ENCODE peak calls at places on chromosomes 12 and 14, in six cellular contexts. U, F, J, V, A and C are unnamed samples.

GRCh38 chr12:63103489-63104131 is 47.4 kb downstream of the AVPR1A start:
- DNase-seq in F (peak), J (no peak), U (peak), V (no peak), A (no peak), C (no peak)

GRCh38 chr14:55599250-55599879 is 19.4 kb downstream of the KTN1 start:
- DNase-seq in J (peak), U (no peak), F (no peak), A (peak), V (no peak), C (no peak)

GRCh38 chr14:85250369-85250768 is 279.6 kb upstream of the FLRT2 start:
- DNase-seq in U (no peak), J (no peak), A (no peak), F (peak), V (no peak), C (no peak)

GRCh38 chr12:64633940-64634337 is 23.6 kb downstream of the RASSF3 start:
- DNase-seq in V (peak), U (peak), J (peak), A (peak), F (no peak), C (no peak)

GRCh38 chr14:104423224-104423681 is 156.3 kb upstream of the C14orf180 start:
- DNase-seq in F (no peak), A (peak), U (no peak), V (no peak), J (no peak), C (peak)

GRCh38 chr12:42525444-42525843 is 64.1 kb downstream of the PRICKLE1 start:
- DNase-seq in U (no peak), V (no peak), J (no peak), F (no peak), A (no peak), C (no peak)

GRCh38 chr14:89959853-89960493 is 4.2 kb downstream of the TDP1 start:
- DNase-seq in V (no peak), J (no peak), F (no peak), U (no peak), A (no peak), C (no peak)

GRCh38 chr12:108854453-108855283 is 2.7 kb downstream of the SSH1 start:
- DNase-seq in J (no peak), U (peak), A (peak), V (peak), F (no peak), C (no peak)

GRCh38 chr12:9868271-9868815 is 811 bp downstream of the CLEC2B start:
- DNase-seq in U (peak), V (no peak), J (no peak), F (no peak), A (no peak), C (no peak)

GRCh38 chr12:131096681-131097181 is 143.0 kb downstream of the ADGRD1 start:
- DNase-seq in A (peak), U (no peak), V (no peak), F (no peak), J (peak), C (no peak)

GRCh38 chr14:58060898-58061297 is 91.1 kb downstream of the ARMH4 start:
- DNase-seq in F (peak), V (no peak), U (no peak), A (no peak), J (no peak), C (no peak)

GRCh38 chr12:4160314-4161040 is 113.1 kb upstream of the CCND2 start:
- DNase-seq in V (no peak), U (no peak), J (no peak), A (no peak), F (no peak), C (no peak)

GRCh38 chr14:24965934-24966593 is 83.9 kb downstream of the STXBP6 start:
- DNase-seq in V (peak), A (no peak), U (peak), F (peak), J (no peak), C (no peak)

GRCh38 chr12:104480012-104480411 is 23.3 kb downstream of the CHST11 start:
- DNase-seq in F (no peak), J (no peak), U (no peak), V (no peak), A (no peak), C (no peak)

GRCh38 chr12:104479141-104479662 is 22.5 kb downstream of the CHST11 start:
- DNase-seq in V (no peak), A (no peak), F (no peak), U (no peak), J (no peak), C (no peak)

GRCh38 chr12:104475269-104475668 is 18.5 kb downstream of the CHST11 start:
- DNase-seq in A (no peak), F (no peak), U (no peak), V (no peak), J (no peak), C (no peak)

GRCh38 chr12:104478396-104479140 is 21.8 kb downstream of the CHST11 start:
- DNase-seq in F (no peak), J (peak), V (no peak), U (no peak), A (no peak), C (no peak)

DNA sequence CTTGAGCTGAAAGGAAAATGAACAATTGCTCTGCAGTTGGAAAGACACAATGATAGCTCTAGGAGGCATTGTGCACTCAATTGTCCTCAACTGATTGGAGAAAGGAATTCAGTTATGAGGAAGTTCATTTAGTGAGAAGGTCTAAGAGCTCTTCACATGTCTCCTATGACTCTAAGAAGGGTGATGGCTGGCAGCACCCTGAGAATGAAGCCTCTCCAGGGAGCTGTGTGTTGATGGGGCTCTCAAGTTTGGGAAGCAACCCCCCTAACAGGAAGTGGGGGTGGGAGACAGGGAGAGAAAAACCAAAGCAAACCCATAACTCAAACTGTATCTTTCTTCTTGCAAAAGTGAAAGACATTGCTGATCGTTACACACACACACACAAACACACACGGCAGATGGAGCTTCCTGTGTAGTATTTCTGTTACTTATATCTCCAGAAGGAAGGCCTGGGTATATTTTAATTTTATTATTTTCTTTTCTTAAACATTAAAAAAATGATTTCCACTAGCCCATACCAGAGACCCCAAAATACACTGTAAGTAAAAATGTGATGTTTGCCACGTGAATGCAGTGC is 21.2 kb downstream of the CHST11 start:
- DNase-seq in J (no peak), V (no peak), F (no peak), U (no peak), A (no peak), C (no peak)
- H3K4me3 ChIP-seq in J (peak), V (no peak), F (no peak), U (no peak), A (no peak), C (no peak)

GRCh38 chr12:88870000-88870737 is 289.9 kb upstream of the KITLG start:
- DNase-seq in U (no peak), J (no peak), A (no peak), V (no peak), F (no peak), C (no peak)
- H3K4me3 ChIP-seq in U (no peak), J (no peak), A (no peak), V (no peak), F (no peak), C (no peak)

GRCh38 chr12:52305921-52306705 is 14.8 kb upstream of the KRT81 start:
- DNase-seq in A (no peak), J (no peak), V (no peak), U (no peak), F (no peak), C (no peak)

GRCh38 chr12:52310622-52311281 is 10.4 kb downstream of the KRT83 start:
- DNase-seq in F (no peak), U (peak), A (no peak), V (peak), J (no peak), C (no peak)

GRCh38 chr12:52308807-52309425 is 12.3 kb downstream of the KRT83 start:
- DNase-seq in U (no peak), F (no peak), V (no peak), A (no peak), J (no peak), C (no peak)

GRCh38 chr12:52311282-52311643 is 9.9 kb downstream of the KRT83 start:
- DNase-seq in A (no peak), U (peak), J (no peak), V (no peak), F (no peak), C (no peak)

GRCh38 chr12:52307836-52308806 is 13.1 kb downstream of the KRT83 start:
- DNase-seq in J (peak), F (peak), V (peak), U (peak), A (peak), C (no peak)
- H3K4me3 ChIP-seq in J (peak), F (peak), V (peak), U (peak), A (peak), C (peak)

GRCh38 chr12:123895477-123895876 is 77.2 kb downstream of the CCDC92 start:
- DNase-seq in V (no peak), A (no peak), U (no peak), J (no peak), F (no peak), C (no peak)

GRCh38 chr12:123898673-123899072 is 74.0 kb downstream of the CCDC92 start:
- DNase-seq in J (no peak), A (no peak), U (no peak), F (no peak), V (no peak), C (no peak)

GRCh38 chr12:123894823-123895338 is 77.8 kb downstream of the CCDC92 start:
- DNase-seq in F (no peak), U (no peak), V (no peak), J (no peak), A (no peak), C (no peak)

GRCh38 chr12:123897221-123897620 is 75.4 kb downstream of the CCDC92 start:
- DNase-seq in A (no peak), F (no peak), U (peak), V (peak), J (no peak), C (no peak)

GRCh38 chr12:123896786-123897185 is 75.8 kb downstream of the CCDC92 start:
- DNase-seq in A (no peak), U (peak), V (no peak), J (no peak), F (no peak), C (no peak)
- H3K4me3 ChIP-seq in A (no peak), U (peak), V (no peak), J (no peak), F (no peak), C (no peak)